ENCODE peak calls at places on chromosomes 13 and 19, in nine cellular contexts. One of them, this sample, is unnamed.

GRCh38 chr13:82833928-82834327 is 1048.3 kb downstream of the SLITRK1 start:
- DNase-seq in heart right ventricle: no peak
- DNase-seq in gastrocnemius medialis: no peak
- DNase-seq in A549: no peak
- DNase-seq in omental fat pad: no peak
- DNase-seq in kidney: no peak
- DNase-seq in progenitor cell of endocrine pancreas: no peak
- DNase-seq in HCT116: no peak
- DNase-seq in endodermal cell: no peak
- DNase-seq in this sample: no peak

GRCh38 chr19:32567486-32567885 is 13.5 kb upstream of the PDCD5 start:
- DNase-seq in kidney: no peak
- DNase-seq in A549: no peak
- DNase-seq in HCT116: no peak
- DNase-seq in heart right ventricle: no peak
- DNase-seq in omental fat pad: no peak
- DNase-seq in gastrocnemius medialis: no peak
- DNase-seq in progenitor cell of endocrine pancreas: no peak
- DNase-seq in endodermal cell: no peak
- DNase-seq in this sample: no peak

GRCh38 chr19:41426952-41427646 is at the start of gene B3GNT8:
- DNase-seq in progenitor cell of endocrine pancreas: peak; percentile 70
- DNase-seq in kidney: peak; percentile 95
- DNase-seq in gastrocnemius medialis: peak; percentile 65
- DNase-seq in endodermal cell: peak; percentile 96
- DNase-seq in HCT116: no peak
- DNase-seq in heart right ventricle: peak; percentile 90
- DNase-seq in omental fat pad: no peak
- DNase-seq in A549: no peak
- DNase-seq in this sample: no peak

GRCh38 chr19:55283548-55284393 is at the start of gene BRSK1:
- DNase-seq in A549: peak; percentile 62
- DNase-seq in heart right ventricle: peak; percentile 58
- DNase-seq in HCT116: peak; percentile 26
- DNase-seq in endodermal cell: peak; percentile 95
- DNase-seq in kidney: peak; percentile 87
- DNase-seq in progenitor cell of endocrine pancreas: peak; percentile 61
- DNase-seq in gastrocnemius medialis: no peak
- DNase-seq in omental fat pad: no peak
- DNase-seq in this sample: no peak

GRCh38 chr19:12777217-12778019 is 2.1 kb upstream of the HOOK2 start:
- DNase-seq in kidney: peak; percentile 93
- DNase-seq in omental fat pad: no peak
- DNase-seq in endodermal cell: peak; percentile 94
- DNase-seq in HCT116: no peak
- DNase-seq in progenitor cell of endocrine pancreas: peak; percentile 76
- DNase-seq in gastrocnemius medialis: peak; percentile 66
- DNase-seq in heart right ventricle: peak; percentile 87
- DNase-seq in A549: peak; percentile 77
- DNase-seq in this sample: no peak

GRCh38 chr19:44356383-44357111 is at the start of gene ZNF112:
- DNase-seq in progenitor cell of endocrine pancreas: peak; percentile 71
- DNase-seq in A549: peak; percentile 98
- DNase-seq in gastrocnemius medialis: peak; percentile 88
- DNase-seq in kidney: peak; percentile 92
- DNase-seq in omental fat pad: peak; percentile 54
- DNase-seq in heart right ventricle: peak; percentile 78
- DNase-seq in HCT116: peak; percentile 90
- DNase-seq in endodermal cell: peak; percentile 96
- DNase-seq in this sample: peak; percentile 83

GRCh38 chr13:48500652-48501197 is 32.2 kb downstream of the RCBTB2 start:
- DNase-seq in omental fat pad: no peak
- DNase-seq in gastrocnemius medialis: no peak
- DNase-seq in heart right ventricle: no peak
- DNase-seq in A549: peak; percentile 19
- DNase-seq in progenitor cell of endocrine pancreas: no peak
- DNase-seq in HCT116: no peak
- DNase-seq in kidney: no peak
- DNase-seq in endodermal cell: no peak
- DNase-seq in this sample: no peak

GRCh38 chr19:14732510-14732909 is 42.7 kb downstream of the ZNF333 start:
- DNase-seq in heart right ventricle: no peak
- DNase-seq in HCT116: no peak
- DNase-seq in omental fat pad: no peak
- DNase-seq in endodermal cell: no peak
- DNase-seq in A549: no peak
- DNase-seq in kidney: no peak
- DNase-seq in gastrocnemius medialis: no peak
- DNase-seq in progenitor cell of endocrine pancreas: no peak
- DNase-seq in this sample: no peak

GRCh38 chr19:5621945-5622464 is 571 bp downstream of the SAFB2 start:
- DNase-seq in heart right ventricle: peak; percentile 21
- DNase-seq in gastrocnemius medialis: peak; percentile 45
- DNase-seq in endodermal cell: peak; percentile 59
- DNase-seq in omental fat pad: no peak
- DNase-seq in kidney: no peak
- DNase-seq in A549: no peak
- DNase-seq in HCT116: no peak
- DNase-seq in progenitor cell of endocrine pancreas: no peak
- DNase-seq in this sample: no peak

GRCh38 chr13:111912453-111912866 is 154.5 kb upstream of the SOX1 start:
- DNase-seq in heart right ventricle: no peak
- DNase-seq in gastrocnemius medialis: no peak
- DNase-seq in omental fat pad: no peak
- DNase-seq in progenitor cell of endocrine pancreas: peak; percentile 7
- DNase-seq in HCT116: no peak
- DNase-seq in A549: no peak
- DNase-seq in kidney: no peak
- DNase-seq in endodermal cell: peak; percentile 14
- DNase-seq in this sample: peak; percentile 75

GRCh38 chr13:104782741-104783140 is 1716.5 kb upstream of the SLC10A2 start:
- DNase-seq in gastrocnemius medialis: no peak
- DNase-seq in kidney: no peak
- DNase-seq in progenitor cell of endocrine pancreas: no peak
- DNase-seq in heart right ventricle: no peak
- DNase-seq in omental fat pad: no peak
- DNase-seq in A549: no peak
- DNase-seq in endodermal cell: no peak
- DNase-seq in HCT116: no peak
- DNase-seq in this sample: no peak

GRCh38 chr13:76884167-76884566 is 2.0 kb downstream of the KCTD12 start:
- DNase-seq in omental fat pad: no peak
- DNase-seq in kidney: peak; percentile 73
- DNase-seq in heart right ventricle: peak; percentile 35
- DNase-seq in progenitor cell of endocrine pancreas: no peak
- DNase-seq in gastrocnemius medialis: no peak
- DNase-seq in HCT116: no peak
- DNase-seq in A549: no peak
- DNase-seq in endodermal cell: peak; percentile 87
- DNase-seq in this sample: no peak

GRCh38 chr13:107834268-107834667 is 381.1 kb downstream of the LIG4 start:
- DNase-seq in A549: no peak
- DNase-seq in omental fat pad: no peak
- DNase-seq in progenitor cell of endocrine pancreas: no peak
- DNase-seq in endodermal cell: no peak
- DNase-seq in gastrocnemius medialis: no peak
- DNase-seq in heart right ventricle: no peak
- DNase-seq in kidney: no peak
- DNase-seq in HCT116: no peak
- DNase-seq in this sample: no peak

GRCh38 chr13:106610511-106610910 is 42.6 kb upstream of the ARGLU1 start:
- DNase-seq in kidney: no peak
- DNase-seq in heart right ventricle: no peak
- DNase-seq in endodermal cell: no peak
- DNase-seq in gastrocnemius medialis: no peak
- DNase-seq in A549: no peak
- DNase-seq in progenitor cell of endocrine pancreas: no peak
- DNase-seq in omental fat pad: no peak
- DNase-seq in HCT116: no peak
- DNase-seq in this sample: no peak

GRCh38 chr13:34779171-34779570 is 162.9 kb upstream of the NBEA start:
- DNase-seq in progenitor cell of endocrine pancreas: no peak
- DNase-seq in gastrocnemius medialis: no peak
- DNase-seq in A549: peak; percentile 20
- DNase-seq in kidney: no peak
- DNase-seq in HCT116: no peak
- DNase-seq in heart right ventricle: no peak
- DNase-seq in endodermal cell: no peak
- DNase-seq in omental fat pad: no peak
- DNase-seq in this sample: no peak
- TF ChIP-seq CTCF in progenitor cell of endocrine pancreas: no peak
- TF ChIP-seq CTCF in gastrocnemius medialis: no peak
- TF ChIP-seq CTCF in A549: no peak
- TF ChIP-seq CTCF in kidney: no peak
- TF ChIP-seq CTCF in HCT116: no peak
- TF ChIP-seq CTCF in heart right ventricle: peak; percentile 21
- TF ChIP-seq CTCF in endodermal cell: peak; percentile 44
- TF ChIP-seq CTCF in omental fat pad: no peak
- TF ChIP-seq CTCF in this sample: peak; percentile 19

GRCh38 chr13:42807236-42807635 is 25.9 kb downstream of the FAM216B start:
- DNase-seq in gastrocnemius medialis: no peak
- DNase-seq in HCT116: no peak
- DNase-seq in progenitor cell of endocrine pancreas: no peak
- DNase-seq in kidney: no peak
- DNase-seq in omental fat pad: no peak
- DNase-seq in endodermal cell: no peak
- DNase-seq in A549: no peak
- DNase-seq in heart right ventricle: no peak
- DNase-seq in this sample: no peak

GRCh38 chr13:42808572-42808971 is 27.2 kb downstream of the FAM216B start:
- DNase-seq in kidney: no peak
- DNase-seq in heart right ventricle: no peak
- DNase-seq in progenitor cell of endocrine pancreas: no peak
- DNase-seq in HCT116: no peak
- DNase-seq in gastrocnemius medialis: no peak
- DNase-seq in endodermal cell: no peak
- DNase-seq in A549: no peak
- DNase-seq in omental fat pad: no peak
- DNase-seq in this sample: no peak

GRCh38 chr13:42803563-42804212 is 22.3 kb downstream of the FAM216B start:
- DNase-seq in A549: no peak
- DNase-seq in kidney: no peak
- DNase-seq in progenitor cell of endocrine pancreas: no peak
- DNase-seq in heart right ventricle: no peak
- DNase-seq in gastrocnemius medialis: no peak
- DNase-seq in omental fat pad: no peak
- DNase-seq in endodermal cell: no peak
- DNase-seq in HCT116: no peak
- DNase-seq in this sample: no peak

GRCh38 chr13:42804244-42804868 is 23.0 kb downstream of the FAM216B start:
- DNase-seq in gastrocnemius medialis: no peak
- DNase-seq in kidney: no peak
- DNase-seq in HCT116: no peak
- DNase-seq in progenitor cell of endocrine pancreas: no peak
- DNase-seq in omental fat pad: no peak
- DNase-seq in endodermal cell: no peak
- DNase-seq in A549: no peak
- DNase-seq in heart right ventricle: no peak
- DNase-seq in this sample: no peak

DNA sequence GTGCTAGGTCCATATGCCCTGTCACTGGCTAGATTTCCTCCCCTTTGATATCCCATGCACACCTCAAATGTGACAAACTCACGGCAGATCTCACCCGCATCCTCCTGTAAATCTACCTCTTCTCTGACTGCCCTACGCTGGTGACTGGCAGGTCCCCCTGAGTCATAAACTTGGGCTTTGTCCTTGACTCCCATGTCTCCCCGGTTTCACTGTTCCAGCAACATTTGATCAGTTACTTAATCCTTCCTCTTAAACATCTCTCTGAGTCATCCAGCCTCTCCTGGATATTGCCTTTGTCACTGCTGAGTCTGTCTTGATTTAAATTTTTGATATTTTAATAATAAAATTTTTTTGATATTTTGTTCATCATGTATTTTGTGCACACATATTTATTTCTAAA is 26.5 kb downstream of the FAM216B start:
- DNase-seq in A549: peak; percentile 10
- DNase-seq in heart right ventricle: no peak
- DNase-seq in kidney: no peak
- DNase-seq in HCT116: no peak
- DNase-seq in gastrocnemius medialis: no peak
- DNase-seq in omental fat pad: no peak
- DNase-seq in progenitor cell of endocrine pancreas: no peak
- DNase-seq in endodermal cell: no peak
- DNase-seq in this sample: no peak
- TF ChIP-seq CTCF in A549: no peak
- TF ChIP-seq CTCF in heart right ventricle: no peak
- TF ChIP-seq CTCF in kidney: no peak
- TF ChIP-seq CTCF in HCT116: no peak
- TF ChIP-seq CTCF in gastrocnemius medialis: no peak
- TF ChIP-seq CTCF in omental fat pad: no peak
- TF ChIP-seq CTCF in progenitor cell of endocrine pancreas: no peak
- TF ChIP-seq CTCF in endodermal cell: no peak
- TF ChIP-seq CTCF in this sample: no peak

GRCh38 chr19:49616945-49617344 is 23.0 kb downstream of the RRAS start:
- DNase-seq in kidney: no peak
- DNase-seq in heart right ventricle: no peak
- DNase-seq in progenitor cell of endocrine pancreas: no peak
- DNase-seq in HCT116: no peak
- DNase-seq in gastrocnemius medialis: no peak
- DNase-seq in A549: no peak
- DNase-seq in omental fat pad: no peak
- DNase-seq in endodermal cell: no peak
- DNase-seq in this sample: no peak

GRCh38 chr19:49616532-49616931 is 23.4 kb downstream of the RRAS start:
- DNase-seq in A549: no peak
- DNase-seq in heart right ventricle: no peak
- DNase-seq in gastrocnemius medialis: no peak
- DNase-seq in HCT116: no peak
- DNase-seq in endodermal cell: no peak
- DNase-seq in omental fat pad: no peak
- DNase-seq in kidney: no peak
- DNase-seq in progenitor cell of endocrine pancreas: no peak
- DNase-seq in this sample: no peak

GRCh38 chr19:49613374-49613773 is 22.4 kb downstream of the PRR12 start:
- DNase-seq in omental fat pad: no peak
- DNase-seq in kidney: no peak
- DNase-seq in progenitor cell of endocrine pancreas: no peak
- DNase-seq in endodermal cell: no peak
- DNase-seq in A549: peak; percentile 69
- DNase-seq in heart right ventricle: no peak
- DNase-seq in gastrocnemius medialis: peak; percentile 38
- DNase-seq in HCT116: no peak
- DNase-seq in this sample: no peak

GRCh38 chr19:49615861-49616260 is 24.1 kb downstream of the RRAS start:
- DNase-seq in endodermal cell: no peak
- DNase-seq in kidney: no peak
- DNase-seq in omental fat pad: no peak
- DNase-seq in A549: no peak
- DNase-seq in HCT116: no peak
- DNase-seq in gastrocnemius medialis: no peak
- DNase-seq in progenitor cell of endocrine pancreas: no peak
- DNase-seq in heart right ventricle: no peak
- DNase-seq in this sample: no peak

GRCh38 chr19:49614096-49614857 is 23.3 kb downstream of the PRR12 start:
- DNase-seq in gastrocnemius medialis: no peak
- DNase-seq in progenitor cell of endocrine pancreas: no peak
- DNase-seq in kidney: no peak
- DNase-seq in endodermal cell: no peak
- DNase-seq in A549: peak; percentile 78
- DNase-seq in omental fat pad: no peak
- DNase-seq in HCT116: no peak
- DNase-seq in heart right ventricle: no peak
- DNase-seq in this sample: no peak
- TF ChIP-seq CTCF in gastrocnemius medialis: no peak
- TF ChIP-seq CTCF in progenitor cell of endocrine pancreas: no peak
- TF ChIP-seq CTCF in kidney: no peak
- TF ChIP-seq CTCF in endodermal cell: no peak
- TF ChIP-seq CTCF in A549: peak; percentile 17
- TF ChIP-seq CTCF in omental fat pad: no peak
- TF ChIP-seq CTCF in HCT116: no peak
- TF ChIP-seq CTCF in heart right ventricle: no peak
- TF ChIP-seq CTCF in this sample: peak; percentile 31

GRCh38 chr13:66952507-66952906 is 277.6 kb downstream of the PCDH9 start:
- DNase-seq in omental fat pad: no peak
- DNase-seq in heart right ventricle: no peak
- DNase-seq in progenitor cell of endocrine pancreas: no peak
- DNase-seq in endodermal cell: no peak
- DNase-seq in A549: no peak
- DNase-seq in gastrocnemius medialis: no peak
- DNase-seq in HCT116: no peak
- DNase-seq in kidney: no peak
- DNase-seq in this sample: no peak
- TF ChIP-seq CTCF in omental fat pad: no peak
- TF ChIP-seq CTCF in heart right ventricle: no peak
- TF ChIP-seq CTCF in progenitor cell of endocrine pancreas: no peak
- TF ChIP-seq CTCF in endodermal cell: peak; percentile 59
- TF ChIP-seq CTCF in A549: no peak
- TF ChIP-seq CTCF in gastrocnemius medialis: no peak
- TF ChIP-seq CTCF in HCT116: no peak
- TF ChIP-seq CTCF in kidney: no peak
- TF ChIP-seq CTCF in this sample: no peak

This sample was measured in chondrocyte.